ENCODE peak calls at places on chromosome 14, in seven cellular contexts. N is esophagus squamous epithelium, F is mucosa of descending colon, Y is breast epithelium, M is stomach, S is GM12864, B is OCI-LY7. R is an unnamed sample.

GRCh38 chr14:62743569-62743968 is 301.7 kb downstream of the KCNH5 start:
- DNase-seq in N (no peak), F (no peak), Y (no peak), M (no peak), S (no peak), B (no peak), R (no peak)

GRCh38 chr14:102479777-102480176 is 29.8 kb downstream of the ANKRD9 start:
- DNase-seq in N (no peak), F (peak), Y (no peak), M (peak), S (no peak), B (no peak), R (no peak)

GRCh38 chr14:52724360-52724644 is 5.7 kb upstream of the STYX start:
- DNase-seq in N (no peak), F (no peak), Y (no peak), M (no peak), S (no peak), B (no peak), R (no peak)

GRCh38 chr14:53929871-53930685 is 26.5 kb downstream of the BMP4 start:
- DNase-seq in N (no peak), F (no peak), Y (no peak), M (no peak), S (no peak), B (peak), R (peak)

GRCh38 chr14:56413721-56414120 is 165.9 kb upstream of the TMEM260 start:
- DNase-seq in N (no peak), F (no peak), Y (no peak), M (no peak), S (no peak), B (no peak), R (no peak)

GRCh38 chr14:69670093-69670492 is 58.7 kb downstream of the SUSD6 start:
- DNase-seq in N (no peak), F (no peak), Y (no peak), M (no peak), S (no peak), B (no peak), R (no peak)

GRCh38 chr14:68380304-68380840 is 412.5 kb downstream of the ZFP36L1 start:
- DNase-seq in N (no peak), F (no peak), Y (no peak), M (no peak), S (no peak), B (no peak), R (no peak)

GRCh38 chr14:100780246-100780645 is 45.7 kb upstream of the MEG3 start:
- DNase-seq in N (no peak), F (no peak), Y (no peak), M (peak), S (no peak), B (no peak), R (no peak)

GRCh38 chr14:70498191-70498590 is 36.6 kb downstream of the ADAM20 start:
- DNase-seq in N (no peak), F (no peak), Y (no peak), M (no peak), S (no peak), B (no peak), R (no peak)

GRCh38 chr14:92507174-92507768 is 6.3 kb upstream of the RIN3 start:
- DNase-seq in N (no peak), F (peak), Y (no peak), M (no peak), S (peak), B (peak), R (no peak)

GRCh38 chr14:55101698-55102097 is 27.4 kb upstream of the LGALS3 start:
- DNase-seq in N (no peak), F (no peak), Y (no peak), M (no peak), S (no peak), B (no peak), R (no peak)

GRCh38 chr14:77278461-77279230 is 7.6 kb upstream of the NGB start:
- DNase-seq in N (no peak), F (no peak), Y (no peak), M (no peak), S (no peak), B (no peak), R (no peak)

GRCh38 chr14:36845346-36846042 is 183.8 kb downstream of the PAX9 start:
- DNase-seq in N (no peak), F (no peak), Y (no peak), M (no peak), S (no peak), B (no peak), R (no peak)

GRCh38 chr14:55398679-55399078 is 13.0 kb downstream of the ATG14 start:
- DNase-seq in N (no peak), F (no peak), Y (no peak), M (no peak), S (no peak), B (no peak), R (no peak)

GRCh38 chr14:99081156-99081765 is 190.7 kb downstream of the BCL11B start:
- DNase-seq in N (no peak), F (no peak), Y (no peak), M (no peak), S (no peak), B (no peak), R (no peak)

GRCh38 chr14:72904840-72905561 is 11.1 kb upstream of the DPF3 start:
- DNase-seq in N (no peak), F (no peak), Y (no peak), M (peak), S (no peak), B (peak), R (peak)

GRCh38 chr14:51455041-51455835 is 196.5 kb upstream of the FRMD6 start:
- DNase-seq in N (no peak), F (no peak), Y (no peak), M (no peak), S (no peak), B (no peak), R (no peak)

GRCh38 chr14:51460051-51460450 is 191.7 kb upstream of the FRMD6 start:
- DNase-seq in N (no peak), F (no peak), Y (no peak), M (no peak), S (no peak), B (no peak), R (no peak)

GRCh38 chr14:51462182-51462581 is 189.5 kb upstream of the FRMD6 start:
- DNase-seq in N (no peak), F (no peak), Y (no peak), M (no peak), S (no peak), B (no peak), R (no peak)

GRCh38 chr14:51457858-51458562 is 193.7 kb upstream of the FRMD6 start:
- DNase-seq in N (no peak), F (no peak), Y (no peak), M (no peak), S (no peak), B (no peak), R (no peak)

DNA sequence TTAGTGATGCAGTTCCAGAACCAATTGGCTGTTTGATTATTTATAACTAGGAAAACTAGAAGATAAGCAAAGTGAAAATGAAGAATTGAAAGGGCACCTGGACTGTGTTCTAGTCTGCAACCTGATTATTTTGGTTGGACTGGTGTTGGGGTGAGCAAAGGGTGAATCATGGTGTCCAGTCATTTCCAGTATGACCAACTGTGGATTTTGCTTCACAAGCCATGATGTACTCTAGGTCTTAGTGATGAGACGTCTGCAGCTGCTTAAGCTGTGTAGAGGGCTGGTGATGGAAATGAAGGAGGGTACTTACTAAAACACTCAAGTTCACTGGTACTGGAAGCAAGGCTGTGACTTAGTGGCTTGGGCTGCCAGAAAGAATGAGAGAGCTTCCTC is 193.2 kb upstream of the FRMD6 start:
- DNase-seq in N (no peak), F (no peak), Y (no peak), M (no peak), S (no peak), B (no peak), R (no peak)
- H3K4me3 ChIP-seq in N (no peak), F (no peak), Y (no peak), M (no peak), S (no peak), B (no peak), R (no peak)

GRCh38 chr14:64098120-64098519 is 196.1 kb downstream of the ESR2 start:
- DNase-seq in N (no peak), F (no peak), Y (no peak), M (no peak), S (no peak), B (no peak), R (no peak)
- H3K4me3 ChIP-seq in N (no peak), F (no peak), Y (no peak), M (no peak), S (no peak), B (no peak), R (no peak)

DNA sequence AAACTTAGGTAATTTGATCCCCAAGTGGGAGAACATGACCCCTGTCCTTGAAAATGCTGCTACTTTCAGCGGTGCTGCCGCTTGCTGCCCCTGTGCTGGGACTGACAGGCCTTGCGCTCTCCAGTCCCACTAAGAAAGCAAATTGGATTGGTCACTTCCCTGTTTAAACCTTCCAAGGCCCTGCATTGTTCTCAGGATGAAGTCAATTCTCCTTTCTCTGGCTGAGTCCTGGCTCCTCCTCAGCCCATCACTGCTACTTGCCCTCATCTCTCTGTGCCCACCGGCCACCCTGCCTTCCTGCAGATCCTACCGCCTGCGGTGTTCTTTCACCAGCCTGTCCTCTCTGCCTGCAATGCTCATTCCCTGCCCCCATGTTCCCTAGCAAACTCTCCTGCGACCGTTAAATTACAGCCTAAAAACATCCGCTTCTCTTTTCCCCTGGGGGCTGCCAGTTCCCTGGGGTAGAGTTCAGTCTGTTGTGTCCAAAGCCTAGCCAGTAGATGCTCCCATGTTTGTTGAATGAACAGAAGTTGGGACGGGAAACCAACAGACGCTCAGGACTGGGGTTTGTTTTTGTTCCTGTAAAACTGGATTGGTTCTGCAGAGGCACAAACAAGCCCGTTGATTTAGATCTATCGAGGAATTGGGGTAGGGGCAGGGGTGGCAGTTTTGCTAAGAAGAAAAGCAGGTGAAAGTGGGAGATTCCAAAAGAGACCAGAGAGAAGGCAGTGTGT is 127.3 kb upstream of the HIF1A start:
- DNase-seq in N (no peak), F (no peak), Y (no peak), M (no peak), S (no peak), B (peak), R (no peak)
- H3K4me3 ChIP-seq in N (no peak), F (no peak), Y (no peak), M (peak), S (peak), B (peak), R (peak)

DNA sequence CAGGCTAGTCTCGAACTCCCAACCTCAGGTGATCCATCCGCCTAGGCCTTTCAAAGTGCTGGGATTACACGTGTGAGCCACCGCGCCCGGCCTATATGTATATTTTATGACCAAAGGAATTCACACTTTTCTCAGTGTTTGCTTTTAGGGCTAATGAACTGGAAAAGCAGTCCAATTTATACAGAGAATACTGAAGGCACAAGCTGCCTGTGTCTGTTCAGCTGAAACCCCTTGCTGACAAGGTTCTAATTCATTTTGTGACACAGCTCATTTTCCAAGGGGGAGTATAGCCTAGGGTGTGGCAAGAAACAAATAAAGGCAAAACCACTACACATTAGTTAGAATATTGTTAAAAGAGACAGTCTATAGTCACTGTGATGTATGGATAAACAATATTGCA is 18.3 kb upstream of the NEMF start:
- DNase-seq in N (no peak), F (no peak), Y (no peak), M (no peak), S (no peak), B (no peak), R (no peak)
- H3K4me3 ChIP-seq in N (no peak), F (no peak), Y (no peak), M (no peak), S (no peak), B (no peak), R (no peak)

DNA sequence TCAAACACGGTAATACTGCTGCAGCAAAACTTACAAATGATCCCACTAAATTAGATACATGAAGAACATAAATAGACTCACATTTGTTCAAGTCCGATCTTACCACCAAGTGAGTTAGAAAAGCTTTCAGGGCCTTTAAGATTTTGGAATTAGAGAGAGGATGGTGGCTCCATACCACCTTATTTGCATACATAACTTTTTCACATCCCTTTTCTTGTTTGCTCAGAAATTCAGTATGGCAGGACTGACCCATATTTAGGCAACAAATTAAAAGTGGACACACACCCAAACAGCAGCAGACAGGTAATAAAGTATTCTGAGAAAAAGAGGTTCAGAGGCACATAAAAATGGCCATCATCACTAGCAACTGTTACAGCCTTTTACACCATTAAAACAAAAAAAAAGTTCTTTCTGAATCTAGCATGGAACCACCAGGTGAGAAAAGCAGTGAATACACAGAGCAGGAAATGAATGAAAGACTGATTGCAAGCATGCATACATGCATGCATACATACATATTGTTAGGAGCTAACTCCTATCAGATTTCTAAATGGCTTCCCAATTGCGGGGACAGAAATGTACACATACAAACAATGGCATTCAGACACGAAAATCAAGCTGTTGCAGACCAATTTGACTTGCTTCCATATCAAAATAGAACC is 23.3 kb downstream of the STXBP6 start:
- DNase-seq in N (no peak), F (no peak), Y (no peak), M (no peak), S (peak), B (no peak), R (no peak)
- H3K4me3 ChIP-seq in N (no peak), F (no peak), Y (no peak), M (no peak), S (no peak), B (no peak), R (no peak)

DNA sequence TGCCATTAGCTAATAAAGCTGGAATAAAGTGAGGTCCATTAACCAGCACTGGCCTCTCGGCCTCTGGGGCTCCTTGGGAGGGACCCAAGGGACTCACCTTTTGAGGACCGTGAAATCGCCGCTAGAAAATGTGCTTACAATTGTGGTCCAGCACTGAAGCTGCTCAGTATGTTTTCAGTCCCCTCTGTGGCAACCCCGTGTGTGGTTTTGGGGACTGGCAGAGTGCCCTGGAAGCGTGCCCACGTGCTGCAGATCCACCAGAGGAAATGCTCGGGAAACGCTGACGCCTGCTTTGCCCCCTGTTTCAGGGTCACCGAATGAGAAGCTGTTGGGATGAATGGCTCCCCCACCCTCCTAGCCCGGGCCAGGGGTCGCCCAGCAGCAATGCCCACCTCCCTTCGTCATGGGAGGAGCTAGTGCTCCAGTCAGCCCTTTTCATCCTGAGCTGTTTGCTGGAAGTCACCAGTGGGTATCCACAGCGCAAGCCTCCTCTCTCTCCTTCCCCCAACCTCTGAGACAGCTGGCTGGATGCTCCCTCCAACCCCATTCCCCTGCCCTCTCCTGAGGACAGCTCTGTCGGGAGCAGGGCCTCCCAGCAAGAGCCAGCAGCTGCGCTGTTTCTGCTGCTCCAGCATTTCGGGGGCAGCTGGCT is 33.1 kb upstream of the PPP1R13B start:
- DNase-seq in N (no peak), F (peak), Y (peak), M (peak), S (no peak), B (no peak), R (peak)
- H3K4me3 ChIP-seq in N (peak), F (no peak), Y (peak), M (peak), S (no peak), B (no peak), R (no peak)

GRCh38 chr14:21105095-21105494 is 4.2 kb downstream of the TMEM253 start:
- DNase-seq in N (no peak), F (no peak), Y (no peak), M (no peak), S (no peak), B (no peak), R (no peak)

GRCh38 chr14:21108791-21109190 is 7.9 kb downstream of the TMEM253 start:
- DNase-seq in N (no peak), F (no peak), Y (no peak), M (no peak), S (no peak), B (no peak), R (no peak)

GRCh38 chr14:21107360-21107781 is 6.5 kb downstream of the TMEM253 start:
- DNase-seq in N (no peak), F (no peak), Y (no peak), M (no peak), S (no peak), B (no peak), R (no peak)

GRCh38 chr14:21106191-21106505 is 5.3 kb downstream of the TMEM253 start:
- DNase-seq in N (no peak), F (no peak), Y (no peak), M (no peak), S (no peak), B (no peak), R (no peak)

GRCh38 chr14:21106506-21107359 is 5.9 kb downstream of the TMEM253 start:
- DNase-seq in N (no peak), F (peak), Y (peak), M (peak), S (no peak), B (peak), R (peak)
- H3K4me3 ChIP-seq in N (no peak), F (no peak), Y (no peak), M (no peak), S (no peak), B (no peak), R (no peak)

GRCh38 chr14:21024668-21025373 is at the start of gene NDRG2:
- DNase-seq in N (no peak), F (peak), Y (peak), M (peak), S (no peak), B (no peak), R (peak)
- H3K4me3 ChIP-seq in N (peak), F (peak), Y (peak), M (peak), S (no peak), B (no peak), R (peak)

R was measured in Jurkat, Clone E6-1.